ENCODE peak calls at places on chromosomes 5 and 9, in ten cellular contexts. R is Kasumi-1; X is effector memory CD8-positive, alpha-beta T cell; K is DND-41; U is effector CD4-positive, alpha-beta T cell; B is NCI-H2081; J is COR-L47; I is GM23338; F is stimulated activated CD8-positive, alpha-beta memory T cell treated with anti-CD3 and anti-CD28 coated beads, Interleukin-4, amount 100 ng/mL, for 1 hour; A is AG04449. V is an unnamed sample.

GRCh38 chr9:78567693-78568092 is 270.8 kb downstream of the PSAT1 start:
- DNase-seq in R (no peak), X (no peak), K (no peak), U (no peak), B (no peak), J (no peak), I (no peak), F (no peak), A (no peak), V (no peak)

GRCh38 chr9:78989031-78989658 is 582.6 kb upstream of the TLE4 start:
- DNase-seq in R (no peak), X (no peak), K (no peak), U (no peak), B (no peak), J (no peak), I (no peak), F (no peak), A (no peak), V (no peak)

GRCh38 chr9:121784706-121785426 is 133.4 kb downstream of the DAB2IP start:
- DNase-seq in R (no peak), X (no peak), K (no peak), U (no peak), B (no peak), J (peak; percentile 8), I (peak; percentile 39), F (no peak), A (no peak), V (no peak)

GRCh38 chr9:133125706-133126696 is 5.0 kb upstream of the RALGDS start:
- DNase-seq in R (no peak), X (no peak), K (no peak), U (no peak), B (no peak), J (no peak), I (no peak), F (no peak), A (no peak), V (no peak)

GRCh38 chr5:38452201-38452600 is 104.2 kb downstream of the LIFR start:
- DNase-seq in R (no peak), X (no peak), K (no peak), U (no peak), B (no peak), J (no peak), I (no peak), F (no peak), A (no peak), V (no peak)

GRCh38 chr5:150428106-150428876 is 15.6 kb upstream of the CD74 start:
- DNase-seq in R (no peak), X (no peak), K (no peak), U (no peak), B (no peak), J (no peak), I (no peak), F (no peak), A (no peak), V (no peak)

GRCh38 chr5:75337366-75338021 is 474 bp downstream of the HMGCR start:
- DNase-seq in R (peak; percentile 8), X (no peak), K (peak; percentile 33), U (no peak), B (no peak), J (peak; percentile 24), I (no peak), F (peak; percentile 5), A (no peak), V (no peak)

GRCh38 chr9:71646131-71646530 is 122.2 kb downstream of the CEMIP2 start:
- DNase-seq in R (no peak), X (no peak), K (no peak), U (no peak), B (no peak), J (no peak), I (no peak), F (no peak), A (no peak), V (no peak)

GRCh38 chr9:134650431-134651190 is 9.0 kb downstream of the COL5A1 start:
- DNase-seq in R (no peak), X (no peak), K (no peak), U (no peak), B (no peak), J (no peak), I (no peak), F (no peak), A (no peak), V (no peak)

GRCh38 chr5:155943516-155944407 is 383.2 kb upstream of the SGCD start:
- DNase-seq in R (peak; percentile 45), X (peak; percentile 32), K (peak; percentile 23), U (no peak), B (peak; percentile 69), J (peak; percentile 10), I (peak; percentile 77), F (no peak), A (no peak), V (no peak)

GRCh38 chr9:34413229-34413852 is 36.6 kb upstream of the MYORG start:
- DNase-seq in R (peak; percentile 30), X (peak; percentile 22), K (peak; percentile 68), U (no peak), B (no peak), J (no peak), I (peak; percentile 90), F (no peak), A (no peak), V (no peak)

GRCh38 chr5:120017523-120017922 is 388.2 kb downstream of the FAM170A start:
- DNase-seq in R (no peak), X (no peak), K (no peak), U (no peak), B (no peak), J (no peak), I (no peak), F (no peak), A (no peak), V (peak; percentile 7)

GRCh38 chr5:75733767-75734166 is 16.5 kb upstream of the POC5 start:
- DNase-seq in R (no peak), X (no peak), K (no peak), U (no peak), B (no peak), J (no peak), I (no peak), F (no peak), A (no peak), V (no peak)

GRCh38 chr9:129311638-129312037 is 133.6 kb upstream of the IER5L start:
- DNase-seq in R (no peak), X (no peak), K (no peak), U (no peak), B (no peak), J (no peak), I (no peak), F (no peak), A (no peak), V (no peak)

GRCh38 chr5:175654346-175654745 is 3.5 kb upstream of the HRH2 start:
- DNase-seq in R (no peak), X (no peak), K (no peak), U (no peak), B (no peak), J (no peak), I (no peak), F (no peak), A (no peak), V (no peak)

GRCh38 chr5:120465281-120465961 is 1.3 kb downstream of the PRR16 start:
- DNase-seq in R (no peak), X (no peak), K (no peak), U (no peak), B (no peak), J (peak; percentile 26), I (peak; percentile 77), F (no peak), A (no peak), V (no peak)

GRCh38 chr5:66796306-66797292 is 200.4 kb downstream of the MAST4 start:
- DNase-seq in R (no peak), X (no peak), K (no peak), U (no peak), B (peak; percentile 67), J (peak; percentile 61), I (peak; percentile 27), F (no peak), A (no peak), V (no peak)

GRCh38 chr9:136334541-136334940 is 7.2 kb downstream of the GPSM1 start:
- DNase-seq in R (no peak), X (no peak), K (no peak), U (no peak), B (no peak), J (no peak), I (no peak), F (no peak), A (no peak), V (no peak)

GRCh38 chr5:33441241-33441844 is 578 bp downstream of the TARS1 start:
- DNase-seq in R (peak; percentile 45), X (no peak), K (peak; percentile 52), U (peak; percentile 11), B (peak; percentile 25), J (no peak), I (peak; percentile 74), F (no peak), A (no peak), V (no peak)

GRCh38 chr9:132241840-132242620 is 80.2 kb downstream of the NTNG2 start:
- DNase-seq in R (no peak), X (no peak), K (peak; percentile 62), U (peak; percentile 35), B (no peak), J (peak; percentile 32), I (peak; percentile 51), F (no peak), A (no peak), V (no peak)

GRCh38 chr9:92737611-92738299 is 26.9 kb downstream of the BICD2 start:
- DNase-seq in R (no peak), X (no peak), K (no peak), U (no peak), B (no peak), J (no peak), I (no peak), F (no peak), A (no peak), V (no peak)

GRCh38 chr5:16489322-16489791 is 23.8 kb upstream of the ZNF622 start:
- DNase-seq in R (peak; percentile 69), X (no peak), K (no peak), U (no peak), B (peak; percentile 53), J (peak; percentile 43), I (peak; percentile 65), F (no peak), A (peak; percentile 14), V (no peak)

GRCh38 chr5:65791721-65792698 is 70.0 kb downstream of the NLN start:
- DNase-seq in R (no peak), X (no peak), K (no peak), U (no peak), B (no peak), J (no peak), I (no peak), F (no peak), A (no peak), V (no peak)

GRCh38 chr5:52893105-52893504 is 96.0 kb upstream of the ITGA2 start:
- DNase-seq in R (no peak), X (no peak), K (no peak), U (no peak), B (no peak), J (no peak), I (no peak), F (no peak), A (no peak), V (no peak)